ENCODE peak calls at places on chromosomes 16 and 17, in six cellular contexts. C is kidney epithelial cell, B is epithelial cell of esophagus, K is uterus, G is tibial nerve, A is AG09309. E is an unnamed sample.

GRCh38 chr16:48684148-48684547 is 74.2 kb upstream of the N4BP1 start:
- DNase-seq in C (no peak), B (no peak), K (no peak), G (no peak), A (no peak), E (no peak)

GRCh38 chr16:11557811-11558210 is 28.9 kb downstream of the LITAF start:
- DNase-seq in C (no peak), B (no peak), K (no peak), G (peak; percentile 47), A (no peak), E (no peak)

GRCh38 chr16:49369638-49370219 is 3.9 kb upstream of the C16orf78 start:
- DNase-seq in C (no peak), B (no peak), K (no peak), G (no peak), A (no peak), E (no peak)

GRCh38 chr16:72847187-72848044 is 200.5 kb downstream of the ZFHX3 start:
- DNase-seq in C (no peak), B (peak; percentile 33), K (no peak), G (no peak), A (no peak), E (no peak)

GRCh38 chr17:45775148-45775547 is 9.0 kb upstream of the CRHR1 start:
- DNase-seq in C (no peak), B (no peak), K (no peak), G (no peak), A (no peak), E (no peak)

GRCh38 chr16:19005561-19006445 is 22.1 kb downstream of the TMC7 start:
- DNase-seq in C (no peak), B (peak; percentile 98), K (no peak), G (peak; percentile 32), A (no peak), E (no peak)

GRCh38 chr17:75679706-75680201 is 12.6 kb downstream of the SAP30BP start:
- DNase-seq in C (no peak), B (peak; percentile 75), K (no peak), G (peak; percentile 41), A (no peak), E (peak; percentile 56)

GRCh38 chr16:10964891-10965326 is 20.5 kb downstream of the CLEC16A start:
- DNase-seq in C (no peak), B (no peak), K (no peak), G (no peak), A (no peak), E (no peak)

GRCh38 chr16:83705856-83706255 is 101.9 kb upstream of the HSBP1 start:
- DNase-seq in C (peak; percentile 91), B (no peak), K (no peak), G (no peak), A (no peak), E (no peak)

GRCh38 chr17:32795339-32795979 is 81.5 kb downstream of the MYO1D start:
- DNase-seq in C (no peak), B (no peak), K (no peak), G (no peak), A (no peak), E (no peak)

GRCh38 chr17:75808549-75808904 is 23.9 kb downstream of the UNK start:
- DNase-seq in C (no peak), B (no peak), K (no peak), G (no peak), A (no peak), E (no peak)

GRCh38 chr16:35631261-35631945 is 2172.0 kb downstream of the TP53TG3F start:
- DNase-seq in C (no peak), B (no peak), K (no peak), G (no peak), A (no peak), E (no peak)

GRCh38 chr16:53945996-53946395 is 242.0 kb downstream of the FTO start:
- DNase-seq in C (no peak), B (peak; percentile 74), K (no peak), G (no peak), A (peak; percentile 27), E (no peak)

GRCh38 chr17:44636562-44636961 is 19.7 kb upstream of the MEIOC start:
- DNase-seq in C (no peak), B (peak; percentile 50), K (no peak), G (no peak), A (peak; percentile 45), E (no peak)

GRCh38 chr17:59558953-59559352 is 6.5 kb upstream of the DHX40 start:
- DNase-seq in C (no peak), B (peak; percentile 8), K (no peak), G (no peak), A (no peak), E (no peak)

GRCh38 chr17:17467720-17468119 is 9.1 kb upstream of the MED9 start:
- DNase-seq in C (no peak), B (no peak), K (no peak), G (no peak), A (no peak), E (no peak)

GRCh38 chr17:79788989-79789942 is 7.6 kb downstream of the CBX8 start:
- DNase-seq in C (no peak), B (no peak), K (no peak), G (no peak), A (no peak), E (no peak)

GRCh38 chr17:252456-252855 is 71.0 kb upstream of the DOC2B start:
- DNase-seq in C (no peak), B (no peak), K (no peak), G (no peak), A (no peak), E (peak; percentile 20)

GRCh38 chr16:55678061-55678935 is 22.5 kb downstream of the SLC6A2 start:
- DNase-seq in C (no peak), B (no peak), K (no peak), G (no peak), A (no peak), E (no peak)

GRCh38 chr16:48561960-48562393 is 48.0 kb downstream of the N4BP1 start:
- DNase-seq in C (no peak), B (no peak), K (no peak), G (no peak), A (no peak), E (no peak)

GRCh38 chr17:15255713-15256454 is 9.2 kb downstream of the PMP22 start:
- DNase-seq in C (no peak), B (no peak), K (peak; percentile 46), G (no peak), A (no peak), E (no peak)

GRCh38 chr17:18285296-18285695 is 24.8 kb downstream of the MIEF2 start:
- DNase-seq in C (no peak), B (no peak), K (no peak), G (no peak), A (no peak), E (no peak)

GRCh38 chr16:50303041-50303604 is 36.8 kb downstream of the ADCY7 start:
- DNase-seq in C (no peak), B (no peak), K (peak; percentile 2), G (no peak), A (no peak), E (no peak)

GRCh38 chr17:16925461-16926060 is 46.4 kb downstream of the TNFRSF13B start:
- DNase-seq in C (no peak), B (no peak), K (no peak), G (no peak), A (no peak), E (peak; percentile 36)

GRCh38 chr16:25141648-25142047 is 30.1 kb downstream of the LCMT1 start:
- DNase-seq in C (no peak), B (no peak), K (no peak), G (no peak), A (no peak), E (no peak)

GRCh38 chr17:4073983-4074830 is 68.6 kb downstream of the ZZEF1 start:
- DNase-seq in C (no peak), B (no peak), K (no peak), G (no peak), A (no peak), E (no peak)

GRCh38 chr17:50337956-50338355 is 8.0 kb upstream of the XYLT2 start:
- DNase-seq in C (no peak), B (peak; percentile 52), K (no peak), G (no peak), A (no peak), E (no peak)

GRCh38 chr17:4738136-4739121 is 1.2 kb upstream of the ZMYND15 start:
- DNase-seq in C (peak; percentile 21), B (peak; percentile 90), K (no peak), G (no peak), A (no peak), E (no peak)

GRCh38 chr16:69424053-69424934 is at the start of gene CYB5B:
- DNase-seq in C (peak; percentile 99), B (peak; percentile 99), K (peak; percentile 89), G (peak; percentile 87), A (peak; percentile 88), E (peak; percentile 94)

GRCh38 chr16:69498926-69499325 is 66.8 kb upstream of the NFAT5 start:
- DNase-seq in C (no peak), B (no peak), K (no peak), G (no peak), A (no peak), E (no peak)

DNA sequence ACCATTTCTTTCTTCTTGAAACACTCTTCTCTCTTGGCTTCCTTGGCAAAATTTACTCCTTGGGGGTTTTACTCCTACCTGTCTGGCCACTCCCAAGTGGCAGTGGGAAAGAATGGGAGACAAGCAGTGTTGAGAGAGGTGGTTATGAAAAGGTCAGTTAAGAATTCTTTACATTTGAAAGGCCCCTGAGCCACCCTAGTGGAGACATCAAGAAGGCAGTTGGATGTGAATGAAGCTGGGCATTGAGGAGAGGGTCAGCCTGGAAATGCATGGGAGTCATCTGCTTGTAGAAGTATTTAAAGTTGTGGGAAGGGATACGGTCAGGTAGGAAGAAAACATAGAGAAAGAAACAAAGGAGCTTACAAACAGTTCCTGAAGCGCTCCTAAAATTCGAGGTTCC is 42.3 kb upstream of the CCNF start:
- DNase-seq in C (no peak), B (no peak), K (no peak), G (no peak), A (no peak), E (no peak)
- TF ChIP-seq CTCF in C (no peak), B (peak; percentile 13), K (no peak), G (no peak), A (peak; percentile 14), E (no peak)

GRCh38 chr16:943971-944370 is 26.8 kb downstream of the LMF1 start:
- DNase-seq in C (no peak), B (no peak), K (no peak), G (no peak), A (no peak), E (no peak)
- TF ChIP-seq CTCF in C (no peak), B (no peak), K (no peak), G (no peak), A (no peak), E (no peak)

GRCh38 chr17:68035523-68036303 is at the start of gene KPNA2:
- DNase-seq in C (peak; percentile 86), B (peak; percentile 98), K (peak; percentile 92), G (peak; percentile 86), A (peak; percentile 92), E (peak; percentile 95)
- TF ChIP-seq CTCF in C (no peak), B (no peak), K (no peak), G (no peak), A (no peak), E (no peak)

DNA sequence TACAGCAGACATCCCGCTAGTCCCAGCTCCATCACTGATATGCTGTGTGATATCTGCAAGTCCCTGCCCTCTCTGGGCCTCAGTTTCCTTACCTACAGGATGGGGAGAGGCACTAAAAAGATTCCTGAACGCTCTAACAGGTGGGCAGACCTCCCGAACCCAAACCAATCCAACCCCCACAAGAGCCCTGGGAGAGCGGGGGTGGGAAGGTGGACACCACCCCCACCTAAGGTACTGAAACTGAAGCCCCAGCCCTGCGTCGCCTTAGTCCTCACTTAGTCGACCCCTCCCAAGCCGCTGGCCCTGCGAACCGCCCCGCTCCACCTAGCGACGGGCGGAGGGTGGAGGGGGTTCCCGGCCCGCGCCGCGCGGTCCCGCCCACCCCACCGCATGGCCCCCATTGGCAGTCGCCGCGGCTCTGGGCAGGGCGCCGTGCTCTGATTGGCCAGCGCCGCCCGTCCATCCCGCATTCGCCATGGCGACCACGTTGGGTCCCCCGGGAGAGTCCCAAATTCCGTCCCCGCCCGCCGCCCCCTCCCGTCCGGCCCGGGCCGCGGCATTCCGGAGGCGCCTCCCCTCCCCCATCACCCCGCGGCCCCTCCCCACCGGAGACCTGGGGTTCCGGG is 578 bp downstream of the CCDC102A start:
- DNase-seq in C (peak; percentile 57), B (peak; percentile 90), K (peak; percentile 97), G (peak; percentile 90), A (peak; percentile 52), E (peak; percentile 94)
- TF ChIP-seq CTCF in C (no peak), B (no peak), K (peak; percentile 34), G (no peak), A (no peak), E (no peak)